ENCODE peak calls at places on chromosomes 13 and 19, in five cellular contexts. Y is fibroblast of lung; E is stimulated activated CD4-positive, alpha-beta T cell treated with anti-CD3 and anti-CD28 coated beads, Interleukin-1b, Interleukin-23, amount 100 ng/mL, for 24 hours; G is stimulated activated CD8-positive, alpha-beta memory T cell treated with anti-CD3 and anti-CD28 coated beads, Interleukin-4, amount 100 ng/mL, for 48 hours; S is progenitor cell of endocrine pancreas. D is an unnamed sample.

GRCh38 chr19:308471-309205 is 17.4 kb upstream of the PLPP2 start:
- DNase-seq in E (no peak), S (no peak), G (no peak), Y (no peak), D (no peak)

GRCh38 chr13:113358653-113359052 is 5.3 kb downstream of the GRTP1 start:
- DNase-seq in Y (peak; percentile 72), S (no peak), G (no peak), E (no peak), D (no peak)

GRCh38 chr13:106432636-106433035 is 102.8 kb downstream of the EFNB2 start:
- DNase-seq in E (no peak), S (no peak), G (no peak), Y (peak; percentile 28), D (no peak)

GRCh38 chr19:50331187-50332013 is 2.2 kb upstream of the KCNC3 start:
- DNase-seq in S (no peak), G (peak; percentile 55), Y (no peak), E (no peak), D (no peak)

GRCh38 chr13:25204843-25205242 is 32.8 kb upstream of the AMER2 start:
- DNase-seq in Y (no peak), E (no peak), S (no peak), G (no peak), D (no peak)

GRCh38 chr19:35021596-35021995 is 8.7 kb upstream of the SCN1B start:
- DNase-seq in G (no peak), Y (no peak), S (no peak), E (no peak), D (no peak)

GRCh38 chr13:40342901-40343300 is 323.5 kb downstream of the FOXO1 start:
- DNase-seq in G (no peak), E (no peak), Y (no peak), S (no peak), D (no peak)

GRCh38 chr19:38221919-38222828 is 1.8 kb downstream of the DPF1 start:
- DNase-seq in E (no peak), Y (no peak), G (no peak), S (no peak), D (no peak)

GRCh38 chr13:53201454-53202225 is 173.0 kb downstream of the OLFM4 start:
- DNase-seq in G (no peak), S (peak; percentile 23), E (no peak), Y (no peak), D (no peak)

GRCh38 chr19:12668346-12668745 is 1.7 kb downstream of the WDR83 start:
- DNase-seq in S (no peak), G (no peak), E (no peak), Y (no peak), D (no peak)

GRCh38 chr13:30807392-30807791 is 72.0 kb downstream of the ALOX5AP start:
- DNase-seq in E (no peak), Y (no peak), G (no peak), S (no peak), D (no peak)

GRCh38 chr19:4374451-4375163 is 25.7 kb downstream of the SH3GL1 start:
- DNase-seq in E (no peak), S (no peak), G (no peak), Y (peak; percentile 86), D (peak; percentile 84)

GRCh38 chr13:40069173-40070044 is 413.9 kb downstream of the COG6 start:
- DNase-seq in S (peak; percentile 58), G (peak; percentile 85), Y (peak; percentile 46), E (peak; percentile 53), D (peak; percentile 70)

GRCh38 chr19:41264581-41265375 is 606 bp downstream of the HNRNPUL1 start:
- DNase-seq in Y (peak; percentile 35), G (peak; percentile 82), S (peak; percentile 27), E (peak; percentile 71), D (no peak)

GRCh38 chr19:17340871-17341357 is 3.6 kb downstream of the GTPBP3 start:
- DNase-seq in Y (no peak), E (no peak), S (no peak), G (no peak), D (no peak)

GRCh38 chr13:79423801-79424642 is 18.0 kb upstream of the RBM26 start:
- DNase-seq in S (no peak), G (no peak), Y (peak; percentile 47), E (no peak), D (peak; percentile 42)

GRCh38 chr13:44393391-44393790 is 19.8 kb downstream of the SERP2 start:
- DNase-seq in G (no peak), Y (peak; percentile 70), S (no peak), E (no peak), D (no peak)

GRCh38 chr13:74761794-74762193 is 627.6 kb upstream of the KLF12 start:
- DNase-seq in Y (peak; percentile 93), S (no peak), G (no peak), E (no peak), D (peak; percentile 66)

GRCh38 chr19:32018014-32018413 is 327.4 kb upstream of the ZNF507 start:
- DNase-seq in S (no peak), E (no peak), G (no peak), Y (peak; percentile 85), D (no peak)

GRCh38 chr19:39131255-39131755 is 5.7 kb downstream of the PAK4 start:
- DNase-seq in S (no peak), E (no peak), Y (peak; percentile 30), G (no peak), D (no peak)

GRCh38 chr13:105213512-105213911 is 1322.0 kb downstream of the EFNB2 start:
- DNase-seq in Y (no peak), G (no peak), E (no peak), S (no peak), D (no peak)

GRCh38 chr13:18949489-18949761 is 232.2 kb downstream of the TUBA3C start:
- DNase-seq in Y (no peak), E (no peak), G (no peak), S (no peak), D (no peak)

GRCh38 chr19:7294571-7295212 is 478 bp upstream of the INSR start:
- DNase-seq in Y (peak; percentile 34), E (peak; percentile 22), S (peak; percentile 53), G (peak; percentile 40), D (peak; percentile 4)

GRCh38 chr13:27319404-27319803 is 48.8 kb downstream of the RASL11A start:
- DNase-seq in E (no peak), G (no peak), Y (no peak), S (no peak), D (no peak)

GRCh38 chr19:10899171-10899653 is 27.9 kb downstream of the CARM1 start:
- DNase-seq in S (no peak), G (no peak), Y (no peak), E (no peak), D (no peak)

GRCh38 chr13:101751488-101751887 is 299.0 kb downstream of the ITGBL1 start:
- DNase-seq in G (no peak), Y (peak; percentile 59), E (no peak), S (no peak), D (peak; percentile 90)

GRCh38 chr19:1265611-1266115 is 3.5 kb upstream of the CIRBP start:
- DNase-seq in S (no peak), E (peak; percentile 32), Y (peak; percentile 73), G (peak; percentile 70), D (no peak)

GRCh38 chr13:112740502-112741131 is 50.8 kb downstream of the ATP11A start:
- DNase-seq in E (no peak), Y (peak; percentile 56), G (no peak), S (no peak), D (peak; percentile 14)